ENCODE peak calls at places on chromosome 20, in four cellular contexts. Y is uterus, C is fibroblast of the aortic adventitia, T is upper lobe of left lung. W is an unnamed sample.

GRCh38 chr20:14310977-14311654 is 26.3 kb downstream of the FLRT3 start:
- DNase-seq in Y (no peak), C (no peak), T (no peak), W (no peak)

GRCh38 chr20:34045294-34045693 is 51.6 kb downstream of the RALY start:
- DNase-seq in Y (peak; percentile 33), C (peak; percentile 71), T (peak; percentile 64), W (peak; percentile 38)

GRCh38 chr20:41408986-41409385 is 42.4 kb upstream of the EMILIN3 start:
- DNase-seq in T (no peak), Y (no peak), C (no peak), W (no peak)

GRCh38 chr20:3616250-3616649 is 46.9 kb downstream of the GFRA4 start:
- DNase-seq in T (peak; percentile 79), C (peak; percentile 22), Y (no peak), W (no peak)

GRCh38 chr20:46928580-46929132 is 34.0 kb downstream of the EYA2 start:
- DNase-seq in Y (peak; percentile 37), T (no peak), C (peak; percentile 53), W (peak; percentile 39)

GRCh38 chr20:37358366-37359150 is 12.6 kb downstream of the SRC start:
- DNase-seq in Y (no peak), T (peak; percentile 39), C (peak; percentile 39), W (no peak)

GRCh38 chr20:3404402-3404801 is 3.1 kb downstream of the DNAAF9 start:
- DNase-seq in C (no peak), Y (no peak), T (no peak), W (no peak)

GRCh38 chr20:22507240-22507961 is 77.0 kb downstream of the FOXA2 start:
- DNase-seq in C (no peak), T (no peak), Y (no peak), W (no peak)

GRCh38 chr20:60815656-60816055 is 436.4 kb upstream of the CDH4 start:
- DNase-seq in Y (no peak), C (no peak), T (no peak), W (no peak)

GRCh38 chr20:44495257-44495656 is 19.6 kb downstream of the TTPAL start:
- DNase-seq in Y (no peak), C (peak; percentile 76), T (no peak), W (peak; percentile 97)

GRCh38 chr20:8043687-8044278 is 24.2 kb upstream of the TMX4 start:
- DNase-seq in C (peak; percentile 80), T (no peak), Y (no peak), W (peak; percentile 74)

GRCh38 chr20:62617711-62618483 is 24.4 kb upstream of the SLCO4A1 start:
- DNase-seq in Y (no peak), C (no peak), T (peak; percentile 91), W (no peak)

GRCh38 chr20:31972481-31973386 is 4.8 kb downstream of the XKR7 start:
- DNase-seq in Y (no peak), T (no peak), C (no peak), W (no peak)

GRCh38 chr20:8223096-8223870 is 91.2 kb downstream of the PLCB1 start:
- DNase-seq in T (no peak), C (peak; percentile 95), Y (no peak), W (peak; percentile 87)

GRCh38 chr20:59398552-59399265 is 98.3 kb downstream of the EDN3 start:
- DNase-seq in C (no peak), T (no peak), Y (no peak), W (no peak)

GRCh38 chr20:58623579-58624473 is 27.3 kb upstream of the STX16 start:
- DNase-seq in T (no peak), Y (peak; percentile 86), C (peak; percentile 89), W (peak; percentile 89)

GRCh38 chr20:53901064-53901463 is 169.3 kb downstream of the BCAS1 start:
- DNase-seq in Y (no peak), T (no peak), C (peak; percentile 81), W (peak; percentile 78)

GRCh38 chr20:48983423-48984400 is 62.2 kb downstream of the ARFGEF2 start:
- DNase-seq in Y (no peak), C (peak; percentile 95), T (no peak), W (peak; percentile 79)

GRCh38 chr20:35015863-35016193 is 60.2 kb downstream of the MYH7B start:
- DNase-seq in Y (no peak), C (no peak), T (no peak), W (no peak)

GRCh38 chr20:12171927-12172581 is 254.4 kb downstream of the BTBD3 start:
- DNase-seq in C (peak; percentile 98), T (no peak), Y (peak; percentile 58), W (peak; percentile 92)

GRCh38 chr20:63641146-63641791 is 12.0 kb downstream of the STMN3 start:
- DNase-seq in Y (peak; percentile 43), T (no peak), C (no peak), W (no peak)

GRCh38 chr20:8389381-8390368 is 257.6 kb downstream of the PLCB1 start:
- DNase-seq in T (no peak), Y (no peak), C (peak; percentile 88), W (peak; percentile 74)

GRCh38 chr20:64189530-64189966 is 25.3 kb downstream of the MYT1 start:
- DNase-seq in Y (no peak), C (no peak), T (no peak), W (no peak)

GRCh38 chr20:23668477-23668951 is 20.3 kb downstream of the CST4 start:
- DNase-seq in T (peak; percentile 59), Y (peak; percentile 33), C (peak; percentile 67), W (peak; percentile 74)

GRCh38 chr20:23664954-23665353 is 23.9 kb downstream of the CST4 start:
- DNase-seq in C (no peak), Y (no peak), T (no peak), W (no peak)

GRCh38 chr20:23666698-23667097 is 22.1 kb downstream of the CST4 start:
- DNase-seq in T (no peak), Y (no peak), C (no peak), W (no peak)

GRCh38 chr20:23667666-23668065 is 21.2 kb downstream of the CST4 start:
- DNase-seq in C (no peak), Y (no peak), T (no peak), W (no peak)

DNA sequence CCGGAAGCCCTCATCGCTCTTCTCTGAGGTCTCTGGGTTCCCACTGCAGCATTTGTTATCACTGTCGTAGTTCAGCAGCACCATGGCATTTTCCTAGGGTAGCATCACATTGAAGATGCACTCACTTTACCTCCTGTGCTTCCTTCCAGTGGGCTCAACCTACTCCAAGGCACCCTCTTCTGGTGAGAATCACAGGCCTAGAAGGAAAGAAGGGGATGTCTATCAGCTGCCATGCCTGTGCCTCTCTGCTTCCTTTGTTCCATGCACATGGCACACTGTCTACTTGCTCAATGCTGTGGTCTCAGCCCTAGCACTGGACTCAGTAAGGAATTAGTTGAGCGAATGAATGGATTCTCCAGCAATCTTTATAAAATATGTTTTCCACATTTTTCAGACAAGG is 22.6 kb downstream of the CST4 start:
- DNase-seq in C (peak; percentile 14), Y (no peak), T (no peak), W (peak; percentile 26)
- TF ChIP-seq CTCF in C (peak; percentile 42), Y (no peak), T (no peak), W (peak; percentile 36)

GRCh38 chr20:52060794-52061714 is 130.5 kb downstream of the ZFP64 start:
- DNase-seq in Y (no peak), C (peak; percentile 25), T (no peak), W (peak; percentile 59)
- TF ChIP-seq CTCF in Y (no peak), C (peak; percentile 34), T (no peak), W (peak; percentile 43)

GRCh38 chr20:50506270-50506579 is 4.0 kb upstream of the PTPN1 start:
- DNase-seq in Y (no peak), C (no peak), T (no peak), W (no peak)
- TF ChIP-seq CTCF in Y (no peak), C (no peak), T (no peak), W (peak; percentile 12)

GRCh38 chr20:6140947-6141346 is 18.1 kb upstream of the FERMT1 start:
- DNase-seq in C (no peak), Y (no peak), T (no peak), W (peak; percentile 23)
- TF ChIP-seq CTCF in C (peak; percentile 34), Y (no peak), T (no peak), W (no peak)

GRCh38 chr20:20407891-20408805 is 40.2 kb downstream of the INSM1 start:
- DNase-seq in C (no peak), Y (no peak), T (no peak), W (peak; percentile 28)
- TF ChIP-seq CTCF in C (no peak), Y (no peak), T (no peak), W (peak; percentile 8)

GRCh38 chr20:20452254-20452676 is 84.4 kb downstream of the INSM1 start:
- DNase-seq in C (peak; percentile 51), T (peak; percentile 47), Y (peak; percentile 27), W (peak; percentile 65)
- TF ChIP-seq CTCF in C (no peak), T (no peak), Y (no peak), W (no peak)

W was measured in cardiac fibroblast.